ENCODE peak calls at places on chromosomes 3 and 15, in eight cellular contexts. R, D, Z, U, N, C, J and V are unnamed samples.
A peak's percentile ranks its signal among the peaks of the same experiment; 100 is the strongest.

GRCh38 chr15:39621961-39622360 is 41.1 kb downstream of the THBS1 start:
- DNase-seq in D (no peak), R (no peak), Z (no peak), U (no peak), N (no peak), C (no peak), J (no peak), V (no peak)

GRCh38 chr15:62453356-62453755 is 288.3 kb upstream of the C2CD4B start:
- DNase-seq in R (no peak), J (no peak), U (no peak), N (no peak), D (no peak), Z (no peak), C (no peak), V (no peak)

GRCh38 chr3:167372138-167372537 is 8.0 kb downstream of the ZBBX start:
- DNase-seq in U (no peak), J (no peak), N (no peak), Z (no peak), C (no peak), R (no peak), D (no peak), V (no peak)

GRCh38 chr15:56261854-56262509 is 18.3 kb upstream of the RFX7 start:
- DNase-seq in R (no peak), D (no peak), C (no peak), J (no peak), Z (no peak), N (no peak), U (no peak), V (no peak)

GRCh38 chr3:62493116-62493801 is 119.9 kb upstream of the FEZF2 start:
- DNase-seq in D (no peak), J (no peak), C (no peak), Z (no peak), R (no peak), N (no peak), U (no peak), V (no peak)

GRCh38 chr3:81419196-81419595 is 342.2 kb downstream of the GBE1 start:
- DNase-seq in C (no peak), J (no peak), R (no peak), U (peak; percentile 3), Z (no peak), N (no peak), D (no peak), V (no peak)

GRCh38 chr3:117628896-117629295 is 919.3 kb downstream of the TUSC7 start:
- DNase-seq in C (peak; percentile 45), J (no peak), Z (no peak), U (no peak), R (no peak), N (peak; percentile 85), D (no peak), V (no peak)

GRCh38 chr3:195247086-195247862 is 23.7 kb downstream of the XXYLT1 start:
- DNase-seq in N (no peak), C (no peak), J (peak; percentile 11), D (no peak), U (no peak), R (no peak), Z (no peak), V (peak; percentile 11)

GRCh38 chr3:187983484-187984124 is 170.4 kb upstream of the LPP start:
- DNase-seq in N (no peak), U (no peak), R (no peak), J (no peak), Z (no peak), D (no peak), C (no peak), V (peak; percentile 47)

GRCh38 chr15:66573719-66574641 is 8.2 kb upstream of the LCTL start:
- DNase-seq in U (no peak), Z (peak; percentile 58), D (no peak), J (no peak), C (no peak), N (peak; percentile 78), R (no peak), V (no peak)

GRCh38 chr3:196976891-196977420 is 8.3 kb upstream of the PIGZ start:
- DNase-seq in N (no peak), C (no peak), U (no peak), R (no peak), J (no peak), Z (no peak), D (no peak), V (no peak)

GRCh38 chr15:38721549-38721948 is 156.9 kb upstream of the RASGRP1 start:
- DNase-seq in D (no peak), U (no peak), N (no peak), C (no peak), R (no peak), J (no peak), Z (no peak), V (no peak)

GRCh38 chr3:105518201-105518600 is 151.5 kb downstream of the ALCAM start:
- DNase-seq in D (no peak), Z (no peak), R (no peak), C (no peak), U (no peak), N (no peak), J (no peak), V (no peak)

GRCh38 chr3:14333215-14333614 is 69.2 kb upstream of the SLC6A6 start:
- DNase-seq in Z (no peak), N (no peak), D (no peak), U (no peak), J (no peak), C (no peak), R (no peak), V (no peak)

GRCh38 chr3:14330508-14330907 is 71.9 kb upstream of the SLC6A6 start:
- DNase-seq in Z (no peak), U (no peak), N (no peak), R (no peak), C (no peak), D (no peak), J (no peak), V (no peak)

GRCh38 chr3:14329842-14330241 is 72.6 kb upstream of the SLC6A6 start:
- DNase-seq in D (no peak), R (no peak), J (no peak), Z (no peak), N (no peak), C (no peak), U (no peak), V (no peak)

GRCh38 chr3:14332392-14332791 is 70.0 kb upstream of the SLC6A6 start:
- DNase-seq in U (no peak), C (no peak), Z (no peak), J (no peak), D (no peak), R (no peak), N (no peak), V (no peak)

DNA sequence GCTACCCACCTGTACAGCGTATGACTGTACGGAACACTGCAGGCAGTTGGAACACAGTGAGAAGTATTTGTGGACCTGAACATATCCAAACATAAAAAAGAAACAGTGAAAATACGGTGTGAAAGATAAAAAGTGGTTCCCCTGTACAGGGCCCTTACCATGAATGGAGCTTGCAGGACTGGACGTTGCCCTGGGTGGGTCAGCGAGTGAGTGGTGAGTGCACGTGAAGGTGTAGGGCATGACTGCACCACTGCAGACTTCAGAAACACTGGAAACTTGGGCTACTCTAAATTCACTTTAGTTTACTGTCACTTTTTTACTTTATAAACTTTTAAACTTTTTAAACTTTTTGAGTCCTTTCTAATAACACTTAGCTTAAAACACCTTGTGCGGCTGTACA is 71.1 kb upstream of the SLC6A6 start:
- DNase-seq in J (no peak), Z (no peak), D (no peak), N (no peak), C (no peak), R (no peak), U (no peak), V (no peak)
- TF ChIP-seq CTCF in J (no peak), Z (no peak), D (no peak), N (no peak), C (no peak), R (no peak), U (no peak), V (no peak)

GRCh38 chr3:185823280-185824044 is 1.4 kb downstream of the IGF2BP2 start:
- DNase-seq in U (no peak), C (peak; percentile 16), N (no peak), J (peak; percentile 58), R (peak; percentile 61), D (peak; percentile 51), Z (no peak), V (peak; percentile 53)
- TF ChIP-seq CTCF in U (no peak), C (no peak), N (peak; percentile 32), J (peak; percentile 11), R (no peak), D (peak; percentile 5), Z (peak; percentile 7), V (no peak)

GRCh38 chr15:49953421-49953820 is 165.6 kb downstream of the ATP8B4 start:
- DNase-seq in N (no peak), J (no peak), C (no peak), D (peak; percentile 70), Z (no peak), U (no peak), R (no peak), V (no peak)
- TF ChIP-seq CTCF in N (no peak), J (no peak), C (no peak), D (peak; percentile 4), Z (no peak), U (no peak), R (no peak), V (no peak)

DNA sequence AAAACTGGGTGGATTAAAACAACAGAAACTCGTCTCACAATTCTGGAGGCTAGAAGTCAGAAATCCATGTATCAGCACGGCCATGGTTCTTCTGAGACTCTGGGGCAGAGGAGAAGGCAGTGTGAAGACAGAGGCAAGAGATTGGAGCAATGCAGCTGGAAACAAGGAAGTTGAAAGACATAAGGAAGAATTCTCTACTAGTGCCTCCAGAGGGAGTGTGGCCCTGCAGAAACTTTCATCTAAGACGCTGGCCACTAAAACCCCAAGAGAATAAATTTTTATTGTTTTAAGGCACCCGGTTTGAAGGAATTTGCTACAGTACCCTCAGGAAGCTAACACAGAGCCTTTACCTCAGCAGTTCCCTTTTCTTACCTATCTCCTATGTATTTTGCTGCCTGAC is 1012.2 kb upstream of the CADM2 start:
- DNase-seq in R (no peak), U (no peak), J (no peak), D (peak; percentile 9), C (no peak), Z (no peak), N (no peak), V (no peak)
- TF ChIP-seq CTCF in R (no peak), U (no peak), J (no peak), D (peak; percentile 29), C (peak; percentile 18), Z (no peak), N (no peak), V (no peak)

GRCh38 chr15:32029862-32030781 is at the start of gene CHRNA7:
- DNase-seq in R (peak; percentile 84), U (peak; percentile 64), D (peak; percentile 83), Z (no peak), N (peak; percentile 4), C (peak; percentile 87), J (peak; percentile 73), V (peak; percentile 73)
- TF ChIP-seq CTCF in R (peak; percentile 59), U (no peak), D (peak; percentile 29), Z (no peak), N (no peak), C (no peak), J (peak; percentile 28), V (no peak)

DNA sequence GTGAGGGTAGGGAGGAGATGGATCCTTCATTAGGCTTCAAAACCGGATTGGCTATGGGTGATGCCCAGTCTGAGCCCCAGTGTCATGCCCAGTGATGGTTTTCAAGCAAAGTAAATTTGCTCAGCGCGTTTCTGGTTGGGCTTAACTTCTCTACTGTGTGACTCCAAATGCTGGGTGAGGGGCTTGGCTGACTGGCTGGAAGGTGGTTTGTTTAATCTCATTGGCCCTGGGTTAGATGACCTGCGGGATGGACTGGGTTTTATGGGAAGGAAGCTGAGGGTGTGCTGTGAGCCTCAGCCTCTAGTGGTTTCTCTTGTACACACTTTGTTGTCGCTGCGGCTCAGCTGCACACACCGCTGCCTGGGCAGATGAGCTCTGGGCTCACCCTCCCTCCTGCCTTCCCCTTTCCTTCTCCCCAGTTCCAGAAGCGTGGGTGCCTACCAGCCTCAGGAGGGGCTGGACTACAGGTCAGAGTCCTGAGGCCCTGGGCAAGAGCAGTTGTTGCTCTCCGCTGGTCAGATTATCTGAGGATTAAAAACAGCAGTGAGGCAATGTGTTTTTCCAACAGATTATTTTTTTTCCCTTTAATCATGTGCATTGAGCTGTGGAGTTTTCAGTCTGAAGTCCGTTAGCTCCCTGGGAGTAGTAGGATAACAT is 18.6 kb downstream of the PDIA5 start:
- DNase-seq in N (no peak), C (peak; percentile 46), J (no peak), U (no peak), Z (no peak), D (peak; percentile 86), R (peak; percentile 38), V (peak; percentile 50)
- TF ChIP-seq CTCF in N (no peak), C (peak; percentile 8), J (no peak), U (no peak), Z (no peak), D (peak; percentile 4), R (no peak), V (no peak)